ENCODE peak calls at places on chromosomes 4 and X, in nine cellular contexts. One of them, this sample, is unnamed.

GRCh38 chrX:18455384-18455783 is 30.0 kb downstream of the CDKL5 start:
- DNase-seq in cardiac muscle cell: no peak
- DNase-seq in A673: no peak
- DNase-seq in left lung: no peak
- DNase-seq in brain microvascular endothelial cell: no peak
- DNase-seq in ovary: no peak
- DNase-seq in IMR-90: no peak
- DNase-seq in thoracic aorta: no peak
- DNase-seq in adrenal gland: no peak
- DNase-seq in this sample: no peak

GRCh38 chr4:27007507-27007906 is 146.9 kb downstream of the STIM2 start:
- DNase-seq in A673: no peak
- DNase-seq in thoracic aorta: no peak
- DNase-seq in adrenal gland: no peak
- DNase-seq in left lung: no peak
- DNase-seq in ovary: no peak
- DNase-seq in IMR-90: peak; percentile 35
- DNase-seq in cardiac muscle cell: no peak
- DNase-seq in brain microvascular endothelial cell: no peak
- DNase-seq in this sample: no peak

GRCh38 chr4:155305619-155306018 is 71.1 kb downstream of the MAP9 start:
- DNase-seq in ovary: no peak
- DNase-seq in IMR-90: no peak
- DNase-seq in cardiac muscle cell: no peak
- DNase-seq in left lung: no peak
- DNase-seq in A673: no peak
- DNase-seq in adrenal gland: no peak
- DNase-seq in thoracic aorta: no peak
- DNase-seq in brain microvascular endothelial cell: no peak
- DNase-seq in this sample: no peak

GRCh38 chrX:132737743-132738142 is 220.7 kb downstream of the HS6ST2 start:
- DNase-seq in A673: peak; percentile 24
- DNase-seq in ovary: no peak
- DNase-seq in IMR-90: no peak
- DNase-seq in adrenal gland: peak; percentile 19
- DNase-seq in brain microvascular endothelial cell: no peak
- DNase-seq in cardiac muscle cell: no peak
- DNase-seq in thoracic aorta: no peak
- DNase-seq in left lung: peak; percentile 36
- DNase-seq in this sample: peak; percentile 38

GRCh38 chr4:1476140-1476513 is 69.9 kb upstream of the NKX1-1 start:
- DNase-seq in cardiac muscle cell: no peak
- DNase-seq in IMR-90: no peak
- DNase-seq in left lung: no peak
- DNase-seq in brain microvascular endothelial cell: no peak
- DNase-seq in A673: no peak
- DNase-seq in thoracic aorta: no peak
- DNase-seq in adrenal gland: no peak
- DNase-seq in ovary: no peak
- DNase-seq in this sample: no peak

GRCh38 chr4:81405900-81406401 is 65.8 kb downstream of the RASGEF1B start:
- DNase-seq in left lung: no peak
- DNase-seq in adrenal gland: peak; percentile 52
- DNase-seq in IMR-90: peak; percentile 77
- DNase-seq in ovary: no peak
- DNase-seq in cardiac muscle cell: peak; percentile 86
- DNase-seq in A673: peak; percentile 71
- DNase-seq in thoracic aorta: no peak
- DNase-seq in brain microvascular endothelial cell: peak; percentile 57
- DNase-seq in this sample: peak; percentile 59

GRCh38 chrX:42715689-42716022 is 62.3 kb downstream of the PPP1R2C start:
- DNase-seq in cardiac muscle cell: no peak
- DNase-seq in brain microvascular endothelial cell: no peak
- DNase-seq in A673: no peak
- DNase-seq in IMR-90: no peak
- DNase-seq in thoracic aorta: no peak
- DNase-seq in ovary: no peak
- DNase-seq in left lung: no peak
- DNase-seq in adrenal gland: no peak
- DNase-seq in this sample: no peak

GRCh38 chr4:82984459-82984858 is 26.2 kb downstream of the LIN54 start:
- DNase-seq in thoracic aorta: no peak
- DNase-seq in cardiac muscle cell: no peak
- DNase-seq in adrenal gland: peak; percentile 13
- DNase-seq in brain microvascular endothelial cell: peak; percentile 81
- DNase-seq in A673: peak; percentile 4
- DNase-seq in IMR-90: peak; percentile 69
- DNase-seq in ovary: no peak
- DNase-seq in left lung: no peak
- DNase-seq in this sample: peak; percentile 77

GRCh38 chrX:97330150-97330549 is 446.4 kb downstream of the RPA4 start:
- DNase-seq in thoracic aorta: no peak
- DNase-seq in left lung: no peak
- DNase-seq in cardiac muscle cell: no peak
- DNase-seq in A673: no peak
- DNase-seq in adrenal gland: no peak
- DNase-seq in brain microvascular endothelial cell: no peak
- DNase-seq in ovary: no peak
- DNase-seq in IMR-90: no peak
- DNase-seq in this sample: no peak

GRCh38 chr4:74671074-74671698 is 123.1 kb downstream of the BTC start:
- DNase-seq in IMR-90: peak; percentile 64
- DNase-seq in left lung: peak; percentile 43
- DNase-seq in adrenal gland: peak; percentile 54
- DNase-seq in ovary: no peak
- DNase-seq in thoracic aorta: no peak
- DNase-seq in brain microvascular endothelial cell: peak; percentile 76
- DNase-seq in cardiac muscle cell: peak; percentile 67
- DNase-seq in A673: peak; percentile 60
- DNase-seq in this sample: peak; percentile 62

GRCh38 chrX:50211510-50211909 is 6.9 kb downstream of the CCNB3 start:
- DNase-seq in ovary: no peak
- DNase-seq in thoracic aorta: no peak
- DNase-seq in cardiac muscle cell: no peak
- DNase-seq in brain microvascular endothelial cell: peak; percentile 21
- DNase-seq in adrenal gland: no peak
- DNase-seq in IMR-90: peak; percentile 4
- DNase-seq in A673: peak; percentile 33
- DNase-seq in left lung: no peak
- DNase-seq in this sample: peak; percentile 5

DNA sequence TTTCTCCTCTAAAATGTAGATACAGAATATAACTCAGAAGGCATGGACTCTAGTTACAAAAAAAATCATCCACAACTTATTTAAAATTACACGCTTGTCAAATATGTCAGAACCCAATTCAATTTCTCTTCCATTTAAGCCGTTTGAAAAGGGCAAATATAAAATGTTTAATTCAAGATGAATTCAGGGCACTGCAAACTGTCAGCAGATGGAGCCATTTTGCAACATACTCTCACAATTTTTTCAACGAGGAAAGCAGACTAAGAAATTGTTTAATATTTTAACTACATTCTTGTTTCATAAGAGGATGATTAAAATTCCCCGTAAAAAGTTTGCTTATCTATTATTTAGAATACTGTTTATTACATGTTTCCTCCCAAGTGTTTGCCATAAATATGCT is 321.3 kb upstream of the CPXCR1 start:
- DNase-seq in adrenal gland: no peak
- DNase-seq in ovary: no peak
- DNase-seq in A673: peak; percentile 0
- DNase-seq in left lung: no peak
- DNase-seq in brain microvascular endothelial cell: no peak
- DNase-seq in thoracic aorta: no peak
- DNase-seq in IMR-90: no peak
- DNase-seq in cardiac muscle cell: peak; percentile 3
- DNase-seq in this sample: no peak
- H3K27me3 ChIP-seq in adrenal gland: peaks cover 8% of the 10 kb centered on the region
- H3K27me3 ChIP-seq in ovary: no peaks in the 10 kb centered on the region
- H3K27me3 ChIP-seq in A673: no peaks in the 10 kb centered on the region
- H3K27me3 ChIP-seq in left lung: no peaks in the 10 kb centered on the region
- H3K27me3 ChIP-seq in brain microvascular endothelial cell: no peaks in the 10 kb centered on the region
- H3K27me3 ChIP-seq in thoracic aorta: no peaks in the 10 kb centered on the region
- H3K27me3 ChIP-seq in IMR-90: no peaks in the 10 kb centered on the region
- H3K27me3 ChIP-seq in cardiac muscle cell: no peaks in the 10 kb centered on the region
- H3K27me3 ChIP-seq in this sample: no peaks in the 10 kb centered on the region

DNA sequence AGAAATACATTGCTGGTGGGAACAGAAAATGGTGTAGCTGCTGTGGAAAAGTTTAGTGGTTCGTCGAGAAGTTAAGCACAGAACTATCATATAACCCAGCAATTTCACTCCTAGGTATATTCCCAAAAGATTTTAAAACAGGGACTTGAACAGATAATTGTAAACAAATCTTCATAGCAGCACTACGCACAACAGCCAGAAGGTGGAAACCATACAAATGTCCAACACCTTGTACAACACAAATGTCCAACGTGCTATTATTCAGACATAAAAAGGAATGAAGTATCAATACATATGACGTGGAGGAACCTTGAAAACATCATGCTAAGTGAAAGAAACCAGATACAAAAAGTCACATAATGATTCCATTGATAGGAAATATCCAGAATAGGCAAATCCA is 37.9 kb downstream of the CUL4B start:
- DNase-seq in adrenal gland: no peak
- DNase-seq in ovary: no peak
- DNase-seq in left lung: no peak
- DNase-seq in IMR-90: no peak
- DNase-seq in thoracic aorta: no peak
- DNase-seq in brain microvascular endothelial cell: no peak
- DNase-seq in cardiac muscle cell: no peak
- DNase-seq in A673: no peak
- DNase-seq in this sample: no peak
- TF ChIP-seq CTCF in adrenal gland: no peak
- TF ChIP-seq CTCF in ovary: no peak
- TF ChIP-seq CTCF in left lung: no peak
- TF ChIP-seq CTCF in IMR-90: no peak
- TF ChIP-seq CTCF in thoracic aorta: no peak
- TF ChIP-seq CTCF in brain microvascular endothelial cell: peak; percentile 9
- TF ChIP-seq CTCF in cardiac muscle cell: no peak
- TF ChIP-seq CTCF in A673: no peak
- TF ChIP-seq CTCF in this sample: peak; percentile 9

GRCh38 chrX:40151211-40152172 is 53.7 kb upstream of the BCOR start:
- DNase-seq in brain microvascular endothelial cell: no peak
- DNase-seq in ovary: peak; percentile 76
- DNase-seq in A673: no peak
- DNase-seq in left lung: no peak
- DNase-seq in adrenal gland: no peak
- DNase-seq in IMR-90: no peak
- DNase-seq in thoracic aorta: no peak
- DNase-seq in cardiac muscle cell: peak; percentile 81
- DNase-seq in this sample: no peak

GRCh38 chrX:40150503-40150902 is 52.7 kb upstream of the BCOR start:
- DNase-seq in brain microvascular endothelial cell: no peak
- DNase-seq in adrenal gland: no peak
- DNase-seq in thoracic aorta: no peak
- DNase-seq in left lung: no peak
- DNase-seq in ovary: no peak
- DNase-seq in A673: no peak
- DNase-seq in IMR-90: no peak
- DNase-seq in cardiac muscle cell: no peak
- DNase-seq in this sample: no peak

GRCh38 chrX:40153335-40154221 is 55.8 kb upstream of the BCOR start:
- DNase-seq in A673: peak; percentile 70
- DNase-seq in ovary: peak; percentile 74
- DNase-seq in adrenal gland: peak; percentile 69
- DNase-seq in brain microvascular endothelial cell: no peak
- DNase-seq in cardiac muscle cell: peak; percentile 68
- DNase-seq in thoracic aorta: no peak
- DNase-seq in IMR-90: no peak
- DNase-seq in left lung: no peak
- DNase-seq in this sample: no peak

GRCh38 chrX:40152706-40153334 is 55.1 kb upstream of the BCOR start:
- DNase-seq in cardiac muscle cell: no peak
- DNase-seq in IMR-90: no peak
- DNase-seq in left lung: no peak
- DNase-seq in adrenal gland: peak; percentile 56
- DNase-seq in ovary: peak; percentile 59
- DNase-seq in brain microvascular endothelial cell: no peak
- DNase-seq in A673: peak; percentile 48
- DNase-seq in thoracic aorta: no peak
- DNase-seq in this sample: no peak

GRCh38 chrX:40152173-40152705 is 54.5 kb upstream of the BCOR start:
- DNase-seq in left lung: no peak
- DNase-seq in IMR-90: no peak
- DNase-seq in ovary: peak; percentile 50
- DNase-seq in thoracic aorta: no peak
- DNase-seq in brain microvascular endothelial cell: no peak
- DNase-seq in cardiac muscle cell: no peak
- DNase-seq in adrenal gland: no peak
- DNase-seq in A673: peak; percentile 65
- DNase-seq in this sample: no peak
- H3K4me3 ChIP-seq in left lung: peak overlapping the region; percentile 16
- H3K4me3 ChIP-seq in IMR-90: no peak overlapping the region
- H3K4me3 ChIP-seq in ovary: peak overlapping the region; percentile 37
- H3K4me3 ChIP-seq in thoracic aorta: peak overlapping the region; percentile 74
- H3K4me3 ChIP-seq in brain microvascular endothelial cell: peak overlapping the region; percentile 40
- H3K4me3 ChIP-seq in cardiac muscle cell: peak overlapping the region; percentile 43
- H3K4me3 ChIP-seq in adrenal gland: no peak overlapping the region
- H3K4me3 ChIP-seq in A673: peak overlapping the region; percentile 61
- H3K4me3 ChIP-seq in this sample: no peak overlapping the region

DNA sequence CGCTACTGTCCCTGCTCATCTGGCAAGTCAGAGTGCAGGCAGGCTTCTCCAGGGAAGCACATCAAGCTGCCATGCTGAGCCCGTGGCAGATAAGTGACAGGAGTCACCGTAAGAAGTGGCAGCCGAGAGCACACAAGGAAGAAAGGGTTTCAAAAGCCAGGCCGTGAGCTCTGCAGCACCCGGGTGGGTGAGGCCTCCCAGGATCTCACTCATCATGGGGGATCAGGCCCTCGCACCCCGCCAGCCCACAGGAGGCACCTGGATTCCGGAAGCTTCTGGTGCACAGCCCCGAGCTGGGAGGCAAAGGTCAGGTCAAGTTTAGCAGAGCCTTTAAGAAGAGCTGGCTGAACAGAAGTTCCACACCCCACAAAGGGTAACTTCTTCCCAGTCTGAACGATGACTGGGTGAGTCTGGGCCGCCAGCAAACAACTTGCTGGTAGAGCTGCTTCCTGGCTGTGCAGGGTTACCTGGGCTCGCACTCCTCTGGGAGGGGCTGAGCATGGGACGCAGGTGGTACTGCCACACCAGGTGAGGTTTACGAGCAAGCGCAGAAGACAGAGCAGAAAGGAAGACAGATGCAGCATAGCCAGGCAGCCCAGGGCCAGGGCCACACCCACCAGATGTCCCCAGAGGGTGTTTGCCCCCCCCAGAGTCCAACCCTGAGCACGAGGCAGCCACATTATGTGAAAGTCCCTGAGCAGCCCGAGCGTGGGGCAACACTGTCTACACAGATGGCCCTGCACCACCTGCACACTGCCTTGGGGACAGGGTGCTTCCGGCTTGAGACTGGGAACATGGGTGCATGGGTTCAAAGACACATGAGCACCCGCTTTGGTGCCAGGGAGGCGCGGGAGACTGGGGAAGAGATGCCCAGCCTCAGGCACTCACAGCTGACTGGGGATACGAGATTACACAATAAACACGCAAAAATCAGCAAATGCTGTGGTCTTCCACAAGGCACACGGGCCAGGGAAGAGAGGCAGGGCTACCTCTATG is 7.7 kb downstream of the CCNQ start:
- DNase-seq in brain microvascular endothelial cell: no peak
- DNase-seq in thoracic aorta: no peak
- DNase-seq in cardiac muscle cell: no peak
- DNase-seq in IMR-90: no peak
- DNase-seq in A673: no peak
- DNase-seq in adrenal gland: no peak
- DNase-seq in left lung: no peak
- DNase-seq in ovary: no peak
- DNase-seq in this sample: no peak
- H3K27me3 ChIP-seq in brain microvascular endothelial cell: no peaks in the 10 kb centered on the region
- H3K27me3 ChIP-seq in thoracic aorta: no peaks in the 10 kb centered on the region
- H3K27me3 ChIP-seq in cardiac muscle cell: no peaks in the 10 kb centered on the region
- H3K27me3 ChIP-seq in IMR-90: no peaks in the 10 kb centered on the region
- H3K27me3 ChIP-seq in A673: no peaks in the 10 kb centered on the region
- H3K27me3 ChIP-seq in adrenal gland: no peaks in the 10 kb centered on the region
- H3K27me3 ChIP-seq in left lung: no peaks in the 10 kb centered on the region
- H3K27me3 ChIP-seq in ovary: no peaks in the 10 kb centered on the region
- H3K27me3 ChIP-seq in this sample: no peaks in the 10 kb centered on the region